ENCODE peak calls at places on chromosomes 12 and 14, in five cellular contexts. One of them, this sample, is unnamed.
A peak's percentile ranks its signal among the peaks of the same experiment; 100 is the strongest.

GRCh38 chr14:56131004-56131864 is 13.0 kb downstream of the PELI2 start:
- DNase-seq in CD8-positive, alpha-beta T cell: no peak
- DNase-seq in mammary epithelial cell: no peak
- DNase-seq in mucosa of descending colon: no peak
- DNase-seq in body of pancreas: no peak
- DNase-seq in this sample: no peak

GRCh38 chr12:110244829-110245228 is 36.2 kb upstream of the ATP2A2 start:
- DNase-seq in mucosa of descending colon: no peak
- DNase-seq in body of pancreas: no peak
- DNase-seq in CD8-positive, alpha-beta T cell: no peak
- DNase-seq in mammary epithelial cell: no peak
- DNase-seq in this sample: no peak

GRCh38 chr12:132423251-132424117 is 66.5 kb upstream of the FBRSL1 start:
- DNase-seq in CD8-positive, alpha-beta T cell: no peak
- DNase-seq in body of pancreas: no peak
- DNase-seq in mucosa of descending colon: peak; percentile 68
- DNase-seq in mammary epithelial cell: no peak
- DNase-seq in this sample: peak; percentile 30

GRCh38 chr14:93011650-93012317 is 88.8 kb downstream of the CHGA start:
- DNase-seq in body of pancreas: no peak
- DNase-seq in mammary epithelial cell: no peak
- DNase-seq in CD8-positive, alpha-beta T cell: no peak
- DNase-seq in mucosa of descending colon: no peak
- DNase-seq in this sample: no peak

GRCh38 chr14:81450100-81450531 is 50.0 kb upstream of the STON2 start:
- DNase-seq in mucosa of descending colon: no peak
- DNase-seq in body of pancreas: no peak
- DNase-seq in mammary epithelial cell: no peak
- DNase-seq in CD8-positive, alpha-beta T cell: no peak
- DNase-seq in this sample: no peak

GRCh38 chr12:52681551-52682380 is 1.6 kb upstream of the KRT1 start:
- DNase-seq in mammary epithelial cell: no peak
- DNase-seq in mucosa of descending colon: no peak
- DNase-seq in body of pancreas: no peak
- DNase-seq in CD8-positive, alpha-beta T cell: peak; percentile 76
- DNase-seq in this sample: peak; percentile 50

GRCh38 chr12:64160718-64161060 is 61.4 kb downstream of the KICS2 start:
- DNase-seq in mammary epithelial cell: peak; percentile 42
- DNase-seq in mucosa of descending colon: no peak
- DNase-seq in body of pancreas: no peak
- DNase-seq in CD8-positive, alpha-beta T cell: no peak
- DNase-seq in this sample: no peak

GRCh38 chr14:51293149-51293925 is 53.3 kb downstream of the TMX1 start:
- DNase-seq in mammary epithelial cell: peak; percentile 37
- DNase-seq in mucosa of descending colon: peak; percentile 42
- DNase-seq in CD8-positive, alpha-beta T cell: no peak
- DNase-seq in body of pancreas: peak; percentile 19
- DNase-seq in this sample: no peak

GRCh38 chr12:22257100-22257499 is 77.4 kb downstream of the ST8SIA1 start:
- DNase-seq in mammary epithelial cell: peak; percentile 34
- DNase-seq in CD8-positive, alpha-beta T cell: no peak
- DNase-seq in mucosa of descending colon: no peak
- DNase-seq in body of pancreas: no peak
- DNase-seq in this sample: no peak

GRCh38 chr12:80442426-80443222 is 1.4 kb upstream of the PTPRQ start:
- DNase-seq in body of pancreas: no peak
- DNase-seq in mammary epithelial cell: peak; percentile 69
- DNase-seq in mucosa of descending colon: no peak
- DNase-seq in CD8-positive, alpha-beta T cell: no peak
- DNase-seq in this sample: no peak

GRCh38 chr12:442235-442884 is 17.4 kb upstream of the B4GALNT3 start:
- DNase-seq in mammary epithelial cell: peak; percentile 32
- DNase-seq in CD8-positive, alpha-beta T cell: peak; percentile 64
- DNase-seq in mucosa of descending colon: no peak
- DNase-seq in body of pancreas: peak; percentile 70
- DNase-seq in this sample: peak; percentile 41

GRCh38 chr14:105411017-105411941 is 8.3 kb upstream of the MTA1 start:
- DNase-seq in CD8-positive, alpha-beta T cell: no peak
- DNase-seq in mammary epithelial cell: peak; percentile 42
- DNase-seq in mucosa of descending colon: peak; percentile 66
- DNase-seq in body of pancreas: peak; percentile 47
- DNase-seq in this sample: peak; percentile 28

GRCh38 chr12:132284071-132284492 is 45.3 kb downstream of the GALNT9 start:
- DNase-seq in mammary epithelial cell: no peak
- DNase-seq in CD8-positive, alpha-beta T cell: no peak
- DNase-seq in mucosa of descending colon: peak; percentile 29
- DNase-seq in body of pancreas: no peak
- DNase-seq in this sample: no peak

GRCh38 chr14:72523397-72524157 is 370.3 kb downstream of the DPF3 start:
- DNase-seq in mucosa of descending colon: no peak
- DNase-seq in body of pancreas: no peak
- DNase-seq in CD8-positive, alpha-beta T cell: no peak
- DNase-seq in mammary epithelial cell: no peak
- DNase-seq in this sample: no peak

GRCh38 chr12:62635630-62636029 is 169.0 kb downstream of the MON2 start:
- DNase-seq in mucosa of descending colon: no peak
- DNase-seq in body of pancreas: no peak
- DNase-seq in CD8-positive, alpha-beta T cell: no peak
- DNase-seq in mammary epithelial cell: no peak
- DNase-seq in this sample: no peak

GRCh38 chr12:19546611-19547162 is 107.4 kb downstream of the AEBP2 start:
- DNase-seq in body of pancreas: no peak
- DNase-seq in CD8-positive, alpha-beta T cell: no peak
- DNase-seq in mammary epithelial cell: peak; percentile 73
- DNase-seq in mucosa of descending colon: no peak
- DNase-seq in this sample: no peak

GRCh38 chr12:129696952-129697351 is 206.9 kb downstream of the TMEM132D start:
- DNase-seq in mucosa of descending colon: no peak
- DNase-seq in mammary epithelial cell: no peak
- DNase-seq in body of pancreas: no peak
- DNase-seq in CD8-positive, alpha-beta T cell: no peak
- DNase-seq in this sample: no peak

GRCh38 chr14:29800961-29801360 is 126.7 kb downstream of the PRKD1 start:
- DNase-seq in mammary epithelial cell: no peak
- DNase-seq in mucosa of descending colon: no peak
- DNase-seq in CD8-positive, alpha-beta T cell: no peak
- DNase-seq in body of pancreas: no peak
- DNase-seq in this sample: no peak

GRCh38 chr14:91144425-91145145 is 30.7 kb downstream of the DGLUCY start:
- DNase-seq in CD8-positive, alpha-beta T cell: no peak
- DNase-seq in mucosa of descending colon: no peak
- DNase-seq in mammary epithelial cell: no peak
- DNase-seq in body of pancreas: no peak
- DNase-seq in this sample: no peak

GRCh38 chr12:17928708-17929366 is 161.2 kb downstream of the RERGL start:
- DNase-seq in body of pancreas: no peak
- DNase-seq in mammary epithelial cell: peak; percentile 79
- DNase-seq in mucosa of descending colon: no peak
- DNase-seq in CD8-positive, alpha-beta T cell: no peak
- DNase-seq in this sample: no peak

GRCh38 chr12:49959570-49960473 is 1.9 kb upstream of the AQP5 start:
- DNase-seq in mammary epithelial cell: peak; percentile 58
- DNase-seq in mucosa of descending colon: no peak
- DNase-seq in body of pancreas: no peak
- DNase-seq in CD8-positive, alpha-beta T cell: no peak
- DNase-seq in this sample: no peak

GRCh38 chr12:11182529-11182928 is 4.2 kb downstream of the TAS2R42 start:
- DNase-seq in body of pancreas: no peak
- DNase-seq in mucosa of descending colon: no peak
- DNase-seq in mammary epithelial cell: no peak
- DNase-seq in CD8-positive, alpha-beta T cell: no peak
- DNase-seq in this sample: no peak

GRCh38 chr12:18066666-18067065 is 23.3 kb downstream of the RERGL start:
- DNase-seq in body of pancreas: no peak
- DNase-seq in mammary epithelial cell: no peak
- DNase-seq in mucosa of descending colon: no peak
- DNase-seq in CD8-positive, alpha-beta T cell: no peak
- DNase-seq in this sample: no peak

GRCh38 chr12:63915105-63915830 is 70.8 kb downstream of the SRGAP1 start:
- DNase-seq in body of pancreas: no peak
- DNase-seq in mucosa of descending colon: no peak
- DNase-seq in mammary epithelial cell: peak; percentile 52
- DNase-seq in CD8-positive, alpha-beta T cell: no peak
- DNase-seq in this sample: no peak

GRCh38 chr14:30005114-30005698 is 77.6 kb upstream of the PRKD1 start:
- DNase-seq in CD8-positive, alpha-beta T cell: no peak
- DNase-seq in mucosa of descending colon: no peak
- DNase-seq in mammary epithelial cell: peak; percentile 21
- DNase-seq in body of pancreas: no peak
- DNase-seq in this sample: no peak

GRCh38 chr12:27645671-27646070 is 50.6 kb upstream of the REP15 start:
- DNase-seq in mammary epithelial cell: no peak
- DNase-seq in mucosa of descending colon: no peak
- DNase-seq in body of pancreas: no peak
- DNase-seq in CD8-positive, alpha-beta T cell: no peak
- DNase-seq in this sample: no peak

GRCh38 chr14:93705513-93706156 is 82.7 kb downstream of the PRIMA1 start:
- DNase-seq in body of pancreas: no peak
- DNase-seq in mucosa of descending colon: no peak
- DNase-seq in mammary epithelial cell: no peak
- DNase-seq in CD8-positive, alpha-beta T cell: no peak
- DNase-seq in this sample: no peak

GRCh38 chr12:103840399-103840880 is 594 bp downstream of the NT5DC3 start:
- DNase-seq in mammary epithelial cell: peak; percentile 58
- DNase-seq in mucosa of descending colon: peak; percentile 69
- DNase-seq in body of pancreas: peak; percentile 33
- DNase-seq in CD8-positive, alpha-beta T cell: no peak
- DNase-seq in this sample: no peak

GRCh38 chr12:661720-662486 is 1.3 kb downstream of the NINJ2 start:
- DNase-seq in CD8-positive, alpha-beta T cell: no peak
- DNase-seq in mammary epithelial cell: no peak
- DNase-seq in mucosa of descending colon: no peak
- DNase-seq in body of pancreas: no peak
- DNase-seq in this sample: no peak

GRCh38 chr14:72611506-72611905 is 282.4 kb downstream of the DPF3 start:
- DNase-seq in mucosa of descending colon: no peak
- DNase-seq in mammary epithelial cell: no peak
- DNase-seq in CD8-positive, alpha-beta T cell: peak; percentile 37
- DNase-seq in body of pancreas: no peak
- DNase-seq in this sample: no peak

GRCh38 chr14:89399594-89400068 is 17.4 kb downstream of the FOXN3 start:
- DNase-seq in mammary epithelial cell: no peak
- DNase-seq in CD8-positive, alpha-beta T cell: no peak
- DNase-seq in body of pancreas: peak; percentile 29
- DNase-seq in mucosa of descending colon: no peak
- DNase-seq in this sample: no peak

GRCh38 chr14:96424104-96424989 is 32.4 kb downstream of the AK7 start:
- DNase-seq in mammary epithelial cell: peak; percentile 65
- DNase-seq in CD8-positive, alpha-beta T cell: peak; percentile 53
- DNase-seq in mucosa of descending colon: peak; percentile 61
- DNase-seq in body of pancreas: peak; percentile 33
- DNase-seq in this sample: no peak

GRCh38 chr14:24092960-24093900 is 881 bp upstream of the PCK2 start:
- DNase-seq in mucosa of descending colon: no peak
- DNase-seq in mammary epithelial cell: no peak
- DNase-seq in CD8-positive, alpha-beta T cell: no peak
- DNase-seq in body of pancreas: no peak
- DNase-seq in this sample: no peak

GRCh38 chr14:75577724-75578098 is 709 bp upstream of the FLVCR2 start:
- DNase-seq in CD8-positive, alpha-beta T cell: peak; percentile 79
- DNase-seq in mammary epithelial cell: peak; percentile 66
- DNase-seq in body of pancreas: peak; percentile 85
- DNase-seq in mucosa of descending colon: peak; percentile 86
- DNase-seq in this sample: peak; percentile 62

GRCh38 chr14:45968037-45968436 is 683.5 kb downstream of the RPL10L start:
- DNase-seq in body of pancreas: no peak
- DNase-seq in mammary epithelial cell: no peak
- DNase-seq in mucosa of descending colon: no peak
- DNase-seq in CD8-positive, alpha-beta T cell: no peak
- DNase-seq in this sample: no peak

GRCh38 chr14:61742383-61742782 is 19.8 kb upstream of the SNAPC1 start:
- DNase-seq in CD8-positive, alpha-beta T cell: no peak
- DNase-seq in mammary epithelial cell: no peak
- DNase-seq in body of pancreas: no peak
- DNase-seq in mucosa of descending colon: no peak
- DNase-seq in this sample: no peak
- H3K36me3 ChIP-seq in CD8-positive, alpha-beta T cell: peaks cover 37% of the 10 kb centered on the region
- H3K36me3 ChIP-seq in mammary epithelial cell: peaks cover 74% of the 10 kb centered on the region
- H3K36me3 ChIP-seq in body of pancreas: peaks cover 31% of the 10 kb centered on the region
- H3K36me3 ChIP-seq in mucosa of descending colon: peaks cover 4% of the 10 kb centered on the region
- H3K36me3 ChIP-seq in this sample: peaks cover 54% of the 10 kb centered on the region

DNA sequence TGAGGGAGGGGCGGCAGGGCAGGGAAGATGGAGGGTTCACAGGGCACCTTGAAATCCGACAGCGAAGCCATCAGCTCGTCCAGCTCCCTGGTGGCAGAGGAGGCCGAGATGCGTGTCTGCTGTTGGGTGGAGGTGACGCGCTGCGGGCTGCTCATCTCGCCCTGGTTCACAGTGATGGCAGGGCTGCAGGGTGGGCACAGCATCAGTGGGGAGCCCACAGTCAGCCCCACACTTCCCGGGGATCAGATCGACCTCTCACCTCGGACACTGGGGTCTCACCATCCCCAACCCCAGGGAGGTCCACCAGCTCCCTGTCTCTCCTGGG is 20.6 kb upstream of the RPLP0 start:
- DNase-seq in body of pancreas: no peak
- DNase-seq in mucosa of descending colon: no peak
- DNase-seq in mammary epithelial cell: no peak
- DNase-seq in CD8-positive, alpha-beta T cell: no peak
- DNase-seq in this sample: no peak
- H3K36me3 ChIP-seq in body of pancreas: peaks cover 14% of the 10 kb centered on the region
- H3K36me3 ChIP-seq in mucosa of descending colon: peaks cover 24% of the 10 kb centered on the region
- H3K36me3 ChIP-seq in mammary epithelial cell: peaks cover 52% of the 10 kb centered on the region
- H3K36me3 ChIP-seq in CD8-positive, alpha-beta T cell: peaks cover 66% of the 10 kb centered on the region
- H3K36me3 ChIP-seq in this sample: peaks cover 68% of the 10 kb centered on the region

GRCh38 chr14:103676881-103677675 is 38.2 kb downstream of the XRCC3 start:
- DNase-seq in mucosa of descending colon: no peak
- DNase-seq in mammary epithelial cell: no peak
- DNase-seq in CD8-positive, alpha-beta T cell: no peak
- DNase-seq in body of pancreas: no peak
- DNase-seq in this sample: no peak
- H3K36me3 ChIP-seq in mucosa of descending colon: peaks cover 5% of the 10 kb centered on the region
- H3K36me3 ChIP-seq in mammary epithelial cell: peaks cover 53% of the 10 kb centered on the region
- H3K36me3 ChIP-seq in CD8-positive, alpha-beta T cell: peaks cover 50% of the 10 kb centered on the region
- H3K36me3 ChIP-seq in body of pancreas: peaks cover 64% of the 10 kb centered on the region
- H3K36me3 ChIP-seq in this sample: peaks cover 48% of the 10 kb centered on the region

DNA sequence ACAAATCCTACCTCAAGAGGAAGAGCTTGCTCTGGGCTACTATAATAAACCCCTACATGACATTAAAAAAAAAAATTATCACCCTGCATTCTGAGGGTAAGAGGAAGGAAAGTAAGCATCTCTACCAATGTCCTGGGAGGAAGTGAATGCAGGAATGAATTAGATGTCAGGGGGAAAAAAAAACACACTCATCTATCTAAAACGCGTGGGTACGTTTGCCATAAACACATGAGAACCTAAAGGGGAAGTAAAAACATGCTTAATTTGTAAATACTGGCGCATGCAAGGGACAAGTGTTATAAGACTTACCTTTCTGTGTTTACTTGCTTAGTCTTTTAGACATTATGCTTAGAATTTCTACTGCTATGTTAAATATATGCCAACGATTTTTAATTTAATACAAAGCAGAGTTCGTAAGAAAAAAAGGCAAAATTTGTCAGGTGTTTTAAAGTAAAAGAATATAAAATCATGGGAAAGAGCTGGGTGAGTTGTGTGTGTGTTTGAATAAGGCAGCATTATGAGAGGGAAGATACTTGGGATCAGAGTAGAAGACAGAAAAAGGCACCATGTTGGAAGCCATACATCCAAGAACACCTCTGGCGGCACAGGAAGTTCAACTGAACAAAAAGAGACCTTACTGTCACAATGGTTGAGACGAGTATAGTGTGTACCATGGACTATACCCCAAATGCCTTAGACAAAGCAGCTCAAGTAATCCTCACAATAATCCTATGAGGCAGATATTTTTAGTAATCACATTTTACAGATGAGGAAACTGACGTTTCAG is 1.5 kb downstream of the TMED8 start:
- DNase-seq in mammary epithelial cell: no peak
- DNase-seq in body of pancreas: no peak
- DNase-seq in mucosa of descending colon: no peak
- DNase-seq in CD8-positive, alpha-beta T cell: no peak
- DNase-seq in this sample: no peak
- H3K36me3 ChIP-seq in mammary epithelial cell: no peaks in the 10 kb centered on the region
- H3K36me3 ChIP-seq in body of pancreas: no peaks in the 10 kb centered on the region
- H3K36me3 ChIP-seq in mucosa of descending colon: no peaks in the 10 kb centered on the region
- H3K36me3 ChIP-seq in CD8-positive, alpha-beta T cell: no peaks in the 10 kb centered on the region
- H3K36me3 ChIP-seq in this sample: no peaks in the 10 kb centered on the region

This sample was measured in CD4-positive, alpha-beta memory T cell.